ENCODE peak calls at places on chromosomes 12 and 14, in six cellular contexts. A is suprapubic skin, P is A549, Z is ovary, O is transverse colon, H is tibial nerve. J is an unnamed sample.

GRCh38 chr14:63076476-63076875 is 31.2 kb upstream of the KCNH5 start:
- DNase-seq in A (no peak), P (no peak), Z (no peak), O (no peak), H (no peak), J (no peak)

GRCh38 chr12:30569426-30569825 is 126.2 kb downstream of the IPO8 start:
- DNase-seq in A (no peak), P (no peak), Z (no peak), O (no peak), H (no peak), J (no peak)

GRCh38 chr12:22285871-22286270 is 48.6 kb downstream of the ST8SIA1 start:
- DNase-seq in A (no peak), P (no peak), Z (no peak), O (no peak), H (no peak), J (no peak)

GRCh38 chr14:36293824-36294223 is 26.6 kb downstream of the MBIP start:
- DNase-seq in A (no peak), P (no peak), Z (no peak), O (no peak), H (no peak), J (no peak)

GRCh38 chr12:52975820-52976573 is 27.1 kb downstream of the KRT18 start:
- DNase-seq in A (no peak), P (no peak), Z (no peak), O (peak), H (no peak), J (no peak)

GRCh38 chr12:88519802-88520435 is 60.4 kb downstream of the KITLG start:
- DNase-seq in A (no peak), P (no peak), Z (no peak), O (no peak), H (no peak), J (no peak)

GRCh38 chr12:24378548-24379011 is 429.1 kb upstream of the SOX5 start:
- DNase-seq in A (no peak), P (no peak), Z (no peak), O (no peak), H (no peak), J (no peak)

GRCh38 chr14:106802413-106803364 is 1276.3 kb downstream of the TMEM121 start:
- DNase-seq in A (no peak), P (peak), Z (no peak), O (peak), H (no peak), J (no peak)

GRCh38 chr14:102262894-102263462 is 42.0 kb downstream of the MOK start:
- DNase-seq in A (no peak), P (peak), Z (no peak), O (no peak), H (no peak), J (no peak)

GRCh38 chr12:102343361-102344121 is 136.8 kb downstream of the IGF1 start:
- DNase-seq in A (no peak), P (peak), Z (no peak), O (no peak), H (no peak), J (no peak)

GRCh38 chr12:52020539-52021336 is 14.0 kb downstream of the TAMALIN start:
- DNase-seq in A (peak), P (peak), Z (no peak), O (peak), H (no peak), J (no peak)

GRCh38 chr14:80448267-80448666 is 237.0 kb upstream of the DIO2 start:
- DNase-seq in A (no peak), P (no peak), Z (no peak), O (no peak), H (no peak), J (no peak)

GRCh38 chr14:92460916-92461579 is 52.5 kb upstream of the RIN3 start:
- DNase-seq in A (no peak), P (no peak), Z (no peak), O (no peak), H (no peak), J (no peak)

GRCh38 chr12:14803830-14804160 is 325 bp downstream of the C12orf60 start:
- DNase-seq in A (no peak), P (peak), Z (no peak), O (no peak), H (no peak), J (no peak)

GRCh38 chr14:29580763-29581162 is 346.9 kb downstream of the PRKD1 start:
- DNase-seq in A (no peak), P (no peak), Z (no peak), O (no peak), H (no peak), J (no peak)

DNA sequence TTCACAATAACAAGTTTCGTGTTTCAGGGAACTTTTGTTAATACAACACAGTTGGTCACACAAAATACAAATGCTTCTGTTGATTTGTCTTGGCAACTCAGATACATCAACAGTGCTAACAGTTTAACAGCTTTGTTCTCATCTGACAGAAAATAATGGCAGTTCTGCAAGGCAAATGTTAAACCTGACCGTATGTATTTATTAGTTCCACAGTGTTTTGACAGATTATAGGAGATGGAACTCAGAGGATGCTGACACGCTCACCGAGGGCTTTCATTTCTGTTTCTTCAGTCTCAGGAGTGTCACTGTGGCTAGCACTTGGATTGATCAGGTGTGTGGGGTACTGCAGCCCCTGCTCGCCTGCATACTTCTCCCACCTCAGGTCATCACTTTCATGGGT is 350.6 kb downstream of the PRKD1 start:
- DNase-seq in A (no peak), P (no peak), Z (no peak), O (no peak), H (no peak), J (no peak)
- TF ChIP-seq EP300 in A (no peak), P (no peak), Z (no peak), O (no peak), H (no peak), J (no peak)

DNA sequence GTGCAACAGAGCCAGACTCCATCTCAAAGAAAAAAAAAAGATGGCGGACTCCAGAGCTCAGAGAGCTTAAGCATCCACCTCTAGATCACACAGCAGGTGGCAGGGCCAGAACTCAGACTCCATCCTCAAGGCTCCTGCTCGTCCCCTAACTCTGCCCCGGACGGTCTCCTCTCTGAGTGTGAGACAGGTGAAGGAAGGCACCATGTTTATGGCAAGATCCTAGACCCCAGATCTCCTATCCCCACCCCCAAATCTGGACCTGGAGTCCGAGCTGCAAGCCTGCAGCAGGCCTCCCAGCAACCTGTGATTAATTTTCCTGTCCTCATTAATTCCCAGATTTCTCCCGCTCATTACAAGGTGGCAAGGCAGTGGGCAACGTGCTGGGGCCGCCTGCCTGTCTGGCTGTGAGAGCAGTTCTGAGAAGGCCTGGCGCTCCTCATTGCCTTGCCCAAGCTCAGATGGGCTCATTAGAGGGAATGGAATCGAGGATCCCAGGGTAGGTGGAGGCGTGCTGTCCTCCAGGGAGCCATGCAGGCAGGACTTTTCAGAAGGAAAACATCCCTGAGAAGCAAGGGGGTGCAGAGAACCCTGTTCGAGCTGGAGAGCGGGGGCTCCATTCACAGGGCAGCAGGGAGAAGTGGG is 296.6 kb upstream of the RTL1 start:
- DNase-seq in A (no peak), P (no peak), Z (peak), O (no peak), H (no peak), J (peak)
- TF ChIP-seq EP300 in A (no peak), P (no peak), Z (no peak), O (no peak), H (no peak), J (no peak)

GRCh38 chr12:6118891-6119568 is 5.4 kb downstream of the VWF start:
- DNase-seq in A (no peak), P (no peak), Z (no peak), O (no peak), H (no peak), J (no peak)

GRCh38 chr12:6114476-6114870 is 10.0 kb downstream of the VWF start:
- DNase-seq in A (no peak), P (no peak), Z (no peak), O (no peak), H (no peak), J (no peak)

GRCh38 chr12:6113691-6114475 is 10.6 kb downstream of the VWF start:
- DNase-seq in A (no peak), P (no peak), Z (no peak), O (no peak), H (no peak), J (no peak)

GRCh38 chr12:6115389-6115788 is 9.1 kb downstream of the VWF start:
- DNase-seq in A (no peak), P (no peak), Z (no peak), O (no peak), H (no peak), J (no peak)

GRCh38 chr12:6116481-6117021 is 7.9 kb downstream of the VWF start:
- DNase-seq in A (no peak), P (no peak), Z (peak), O (no peak), H (no peak), J (no peak)
- TF ChIP-seq EP300 in A (no peak), P (no peak), Z (no peak), O (peak), H (no peak), J (peak)

DNA sequence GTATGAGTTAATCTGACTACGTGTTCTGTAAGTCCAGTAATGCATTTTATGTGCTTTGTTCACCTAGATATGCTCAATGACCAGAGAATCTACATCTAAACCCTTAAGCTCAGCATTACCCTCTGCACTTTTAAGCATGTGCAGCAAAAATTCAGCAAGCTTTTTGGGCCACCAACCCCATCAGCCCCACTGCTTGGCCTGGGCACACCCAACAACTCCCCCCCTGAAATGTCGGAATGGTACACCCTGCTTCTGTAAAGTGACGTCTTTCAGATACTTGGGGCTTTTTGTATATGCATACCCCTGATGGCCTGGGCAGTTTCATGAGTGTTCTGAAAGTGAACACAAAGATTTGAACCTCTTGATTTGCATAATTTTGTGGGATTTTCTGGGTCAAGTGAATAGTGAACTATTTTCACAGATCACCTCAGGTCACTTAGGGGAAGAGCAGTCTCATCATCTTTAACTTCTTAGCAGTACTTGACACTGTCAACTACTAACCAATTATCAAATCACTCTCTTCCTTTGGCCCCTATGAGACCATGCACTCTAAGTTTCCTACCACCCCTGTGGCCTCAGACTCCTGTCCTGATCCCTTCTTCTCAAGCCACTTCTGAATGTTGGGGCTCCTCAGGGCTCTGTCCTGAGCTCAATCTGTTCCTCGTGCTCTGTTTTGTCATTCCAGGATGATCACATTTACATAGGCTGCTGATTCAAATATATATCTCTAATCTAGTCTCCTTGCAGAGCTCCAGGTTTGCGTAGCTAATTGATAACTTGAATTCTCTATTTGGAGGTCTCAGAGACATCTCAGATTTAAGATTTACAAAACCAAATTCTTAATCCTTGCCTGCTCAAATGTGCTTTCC is 36.3 kb upstream of the PPM1A start:
- DNase-seq in A (no peak), P (no peak), Z (no peak), O (no peak), H (no peak), J (no peak)
- TF ChIP-seq EP300 in A (no peak), P (no peak), Z (no peak), O (no peak), H (no peak), J (no peak)

GRCh38 chr12:19999793-20000138 is 368.6 kb upstream of the PDE3A start:
- DNase-seq in A (no peak), P (no peak), Z (no peak), O (no peak), H (no peak), J (no peak)

GRCh38 chr12:20003252-20003651 is 365.1 kb upstream of the PDE3A start:
- DNase-seq in A (no peak), P (no peak), Z (no peak), O (no peak), H (no peak), J (no peak)

GRCh38 chr12:20000229-20000869 is 368.0 kb upstream of the PDE3A start:
- DNase-seq in A (no peak), P (no peak), Z (no peak), O (no peak), H (no peak), J (no peak)

GRCh38 chr12:19997996-19998395 is 370.3 kb upstream of the PDE3A start:
- DNase-seq in A (no peak), P (no peak), Z (no peak), O (no peak), H (no peak), J (no peak)

DNA sequence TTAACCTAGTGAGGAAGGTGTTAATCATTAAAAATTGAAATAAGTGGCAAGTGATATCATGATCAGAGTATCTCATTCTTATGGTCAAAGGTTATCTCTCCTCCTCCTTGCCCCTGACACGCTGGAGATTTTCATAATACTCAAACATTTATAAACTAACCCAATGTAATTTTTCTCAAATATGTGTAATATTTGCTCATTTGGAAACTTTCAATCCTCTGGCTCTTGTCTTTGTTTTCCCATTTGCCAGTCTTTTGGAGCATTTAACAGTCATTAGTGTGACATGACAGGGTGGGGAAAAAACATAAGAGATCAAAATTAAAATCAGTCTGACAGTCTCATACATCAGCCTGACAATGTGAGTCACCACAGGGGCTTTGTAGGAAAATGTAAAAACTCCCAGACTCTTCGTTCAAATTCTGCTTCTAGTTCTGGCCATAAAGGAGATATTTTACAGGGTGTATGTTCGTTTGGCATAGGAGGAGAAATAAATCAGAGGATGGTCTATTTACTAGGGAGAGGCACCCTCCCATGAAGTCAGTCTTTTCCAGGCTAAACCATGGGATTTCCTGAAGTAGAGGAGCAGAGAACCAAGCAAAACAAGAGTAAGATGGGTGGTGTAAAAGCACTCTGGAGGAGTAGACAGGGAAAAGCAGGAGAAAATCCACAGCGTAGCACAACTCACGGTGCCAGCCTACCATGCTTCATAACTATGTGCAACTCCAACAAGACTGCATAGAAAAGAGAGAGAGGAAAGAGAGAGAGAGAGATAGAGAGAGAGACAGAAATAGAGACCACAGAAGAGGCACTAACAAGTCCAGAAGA is 369.2 kb upstream of the PDE3A start:
- DNase-seq in A (no peak), P (peak), Z (no peak), O (no peak), H (no peak), J (no peak)
- TF ChIP-seq EP300 in A (no peak), P (peak), Z (no peak), O (no peak), H (no peak), J (no peak)

DNA sequence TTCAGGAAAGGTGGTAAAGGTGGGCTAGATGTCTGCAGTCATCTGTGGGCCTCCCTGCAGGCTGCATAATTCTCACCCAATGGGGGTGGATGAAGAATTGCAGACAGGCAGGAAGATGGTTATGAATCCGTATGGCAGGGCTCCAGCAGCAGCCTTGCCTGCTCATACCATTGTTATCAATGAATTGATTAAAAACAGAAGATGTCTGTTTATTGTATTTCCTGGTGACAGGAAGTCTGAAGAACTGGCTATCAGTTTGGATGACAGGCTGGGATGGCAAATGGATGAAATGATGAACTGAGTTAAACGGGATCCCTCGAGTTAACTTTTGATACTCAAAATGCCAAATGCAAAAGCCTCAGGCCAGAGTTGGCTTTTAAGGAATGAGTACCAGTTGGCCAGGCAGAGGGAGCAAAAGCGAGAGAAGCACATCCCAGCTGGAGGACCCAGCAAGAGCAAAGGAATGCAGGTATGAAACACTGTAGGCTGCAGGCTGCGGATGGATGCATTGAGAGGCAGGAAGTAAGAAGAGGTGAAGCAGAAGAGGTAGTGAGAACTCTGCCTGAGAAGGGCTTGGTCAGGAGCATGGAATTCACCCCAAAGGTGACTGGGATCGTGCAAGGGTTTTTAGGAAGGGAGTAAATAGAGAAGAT is 550.0 kb upstream of the TBX3 start:
- DNase-seq in A (no peak), P (no peak), Z (no peak), O (no peak), H (no peak), J (no peak)
- TF ChIP-seq EP300 in A (no peak), P (no peak), Z (no peak), O (no peak), H (no peak), J (no peak)

J was measured in esophagus muscularis mucosa.